ENCODE peak calls at places on chromosomes 3 and 15, in four cellular contexts. U, M, Q and L are unnamed samples.

GRCh38 chr3:72396899-72397298 is 451.3 kb downstream of the SHQ1 start:
- DNase-seq in U (no peak), M (no peak), Q (no peak), L (no peak)

GRCh38 chr3:183895296-183895695 is 10.6 kb upstream of the PARL start:
- DNase-seq in U (peak; percentile 74), M (no peak), Q (peak; percentile 63), L (no peak)

GRCh38 chr3:39524107-39524506 is 56.6 kb downstream of the MOBP start:
- DNase-seq in U (no peak), M (no peak), Q (no peak), L (no peak)

GRCh38 chr3:126749931-126750759 is 46.1 kb downstream of the CHCHD6 start:
- DNase-seq in U (no peak), M (no peak), Q (no peak), L (no peak)

GRCh38 chr15:63800739-63801138 is 33.0 kb downstream of the HERC1 start:
- DNase-seq in U (no peak), M (no peak), Q (no peak), L (no peak)

GRCh38 chr3:43995929-43996378 is 245.7 kb upstream of the TOPAZ1 start:
- DNase-seq in U (no peak), M (no peak), Q (no peak), L (no peak)

GRCh38 chr15:36682091-36682490 is 102.7 kb downstream of the CDIN1 start:
- DNase-seq in U (peak; percentile 48), M (no peak), Q (peak; percentile 47), L (no peak)

GRCh38 chr3:190862209-190863118 is at the start of gene GMNC:
- DNase-seq in U (peak; percentile 61), M (peak; percentile 55), Q (peak; percentile 78), L (peak; percentile 86)

GRCh38 chr3:39249453-39250115 is 30.3 kb downstream of the CX3CR1 start:
- DNase-seq in U (no peak), M (no peak), Q (peak; percentile 55), L (no peak)

GRCh38 chr3:96012941-96013340 is 801.5 kb upstream of the EPHA6 start:
- DNase-seq in U (no peak), M (no peak), Q (no peak), L (no peak)

GRCh38 chr3:196127308-196128040 is 45.6 kb upstream of the TFRC start:
- DNase-seq in U (no peak), M (no peak), Q (no peak), L (no peak)

GRCh38 chr3:60703956-60704736 is 547.1 kb downstream of the FHIT start:
- DNase-seq in U (no peak), M (no peak), Q (no peak), L (no peak)

GRCh38 chr3:115673860-115674259 is 50.5 kb downstream of the GAP43 start:
- DNase-seq in U (no peak), M (no peak), Q (no peak), L (no peak)

GRCh38 chr3:126025116-126025729 is 56.2 kb downstream of the ROPN1B start:
- DNase-seq in U (no peak), M (no peak), Q (no peak), L (no peak)